ENCODE peak calls at places on chromosome 19, in six cellular contexts. B, H, T, K, R and S are unnamed samples.

GRCh38 chr19:2458054-2458453 is 1.3 kb upstream of the LMNB2 start:
- DNase-seq in B (no peak), H (no peak), T (no peak), K (no peak), R (no peak), S (no peak)

GRCh38 chr19:15292140-15292539 is 40.2 kb downstream of the BRD4 start:
- DNase-seq in B (no peak), H (no peak), T (no peak), K (no peak), R (no peak), S (no peak)

GRCh38 chr19:30593358-30593757 is 221.2 kb downstream of the ZNF536 start:
- DNase-seq in B (no peak), H (peak; percentile 74), T (no peak), K (no peak), R (no peak), S (no peak)

GRCh38 chr19:55158423-55158822 is 891 bp upstream of the TNNI3 start:
- DNase-seq in B (no peak), H (no peak), T (no peak), K (no peak), R (no peak), S (no peak)

GRCh38 chr19:1862424-1863307 is 713 bp downstream of the KLF16 start:
- DNase-seq in B (no peak), H (no peak), T (peak; percentile 79), K (no peak), R (no peak), S (no peak)

GRCh38 chr19:5074418-5074817 is 105.5 kb downstream of the KDM4B start:
- DNase-seq in B (no peak), H (no peak), T (no peak), K (no peak), R (no peak), S (no peak)

GRCh38 chr19:1086618-1087017 is 8.6 kb downstream of the POLR2E start:
- DNase-seq in B (no peak), H (no peak), T (no peak), K (no peak), R (no peak), S (no peak)

GRCh38 chr19:17255150-17255621 is 9.4 kb downstream of the USHBP1 start:
- DNase-seq in B (peak; percentile 77), H (no peak), T (no peak), K (no peak), R (no peak), S (no peak)

GRCh38 chr19:47232422-47233211 is 1.6 kb upstream of the BBC3 start:
- DNase-seq in B (no peak), H (no peak), T (no peak), K (no peak), R (peak; percentile 86), S (peak; percentile 65)

GRCh38 chr19:15283141-15283885 is 49.0 kb downstream of the BRD4 start:
- DNase-seq in B (peak; percentile 59), H (peak; percentile 77), T (no peak), K (no peak), R (no peak), S (no peak)

GRCh38 chr19:23571175-23571574 is 115.8 kb downstream of the ZNF675 start:
- DNase-seq in B (no peak), H (no peak), T (no peak), K (no peak), R (no peak), S (no peak)

GRCh38 chr19:11152318-11153062 is 3.1 kb downstream of the SPC24 start:
- DNase-seq in B (peak; percentile 75), H (peak; percentile 97), T (peak; percentile 88), K (peak; percentile 87), R (peak; percentile 67), S (peak; percentile 46)

GRCh38 chr19:6471076-6471475 is 7.0 kb downstream of the CRB3 start:
- DNase-seq in B (no peak), H (no peak), T (no peak), K (no peak), R (no peak), S (no peak)

GRCh38 chr19:29507081-29507860 is 18.5 kb upstream of the VSTM2B start:
- DNase-seq in B (no peak), H (peak; percentile 56), T (no peak), K (no peak), R (no peak), S (no peak)

GRCh38 chr19:54254195-54254906 is 2.7 kb downstream of the LILRB5 start:
- DNase-seq in B (no peak), H (peak; percentile 50), T (peak; percentile 47), K (no peak), R (no peak), S (no peak)

GRCh38 chr19:44050740-44051653 is 839 bp upstream of the ZNF223 start:
- DNase-seq in B (peak; percentile 31), H (no peak), T (no peak), K (peak; percentile 28), R (no peak), S (no peak)

GRCh38 chr19:28065026-28065425 is 1147.9 kb downstream of the UQCRFS1 start:
- DNase-seq in B (no peak), H (no peak), T (no peak), K (no peak), R (no peak), S (no peak)

GRCh38 chr19:15300533-15301194 is 31.7 kb downstream of the BRD4 start:
- DNase-seq in B (no peak), H (no peak), T (no peak), K (no peak), R (no peak), S (no peak)

GRCh38 chr19:10135551-10136334 is 16.0 kb upstream of the EIF3G start:
- DNase-seq in B (peak; percentile 82), H (no peak), T (no peak), K (no peak), R (no peak), S (no peak)

GRCh38 chr19:54312436-54313362 is at the start of gene LILRA5:
- DNase-seq in B (peak; percentile 69), H (peak; percentile 68), T (no peak), K (no peak), R (no peak), S (no peak)

GRCh38 chr19:6061420-6062130 is 48.7 kb downstream of the RFX2 start:
- DNase-seq in B (peak; percentile 36), H (peak; percentile 92), T (peak; percentile 84), K (no peak), R (peak; percentile 31), S (peak; percentile 50)

GRCh38 chr19:12695997-12696365 is 450 bp downstream of the FBXW9 start:
- DNase-seq in B (no peak), H (no peak), T (no peak), K (no peak), R (no peak), S (no peak)

GRCh38 chr19:49147923-49148682 is 7.1 kb downstream of the HRC start:
- DNase-seq in B (no peak), H (no peak), T (no peak), K (no peak), R (peak; percentile 50), S (no peak)

GRCh38 chr19:49150106-49150943 is 4.9 kb downstream of the HRC start:
- DNase-seq in B (peak; percentile 79), H (peak; percentile 89), T (peak; percentile 87), K (peak; percentile 85), R (peak; percentile 83), S (peak; percentile 87)

GRCh38 chr19:49150944-49151243 is 4.3 kb downstream of the HRC start:
- DNase-seq in B (no peak), H (no peak), T (no peak), K (no peak), R (no peak), S (no peak)

GRCh38 chr19:49148784-49149651 is 6.2 kb downstream of the HRC start:
- DNase-seq in B (peak; percentile 98), H (peak; percentile 97), T (peak; percentile 98), K (peak; percentile 100), R (peak; percentile 91), S (peak; percentile 99)

GRCh38 chr19:49149652-49150105 is 5.5 kb downstream of the HRC start:
- DNase-seq in B (peak; percentile 44), H (peak; percentile 87), T (peak; percentile 88), K (peak; percentile 58), R (peak; percentile 75), S (peak; percentile 43)
- TF ChIP-seq POLR2AphosphoS5 in B (peak; percentile 44), H (no peak), T (no peak), K (no peak), R (peak; percentile 22), S (no peak)

GRCh38 chr19:40204381-40204780 is 13.2 kb downstream of the MAP3K10 start:
- DNase-seq in B (no peak), H (no peak), T (no peak), K (no peak), R (no peak), S (no peak)
- H3K9me3 ChIP-seq in B (no peaks in the 10 kb centered on the region), H (no peaks in the 10 kb centered on the region), T (no peaks in the 10 kb centered on the region), K (no peaks in the 10 kb centered on the region), R (no peaks in the 10 kb centered on the region), S (no peaks in the 10 kb centered on the region)

GRCh38 chr19:3478409-3479176 is 1.7 kb downstream of the SMIM24 start:
- DNase-seq in B (no peak), H (no peak), T (no peak), K (no peak), R (no peak), S (no peak)

GRCh38 chr19:3480383-3481091 is at the start of gene SMIM24:
- DNase-seq in B (no peak), H (no peak), T (no peak), K (peak; percentile 88), R (no peak), S (no peak)

GRCh38 chr19:3479177-3479818 is 1.0 kb downstream of the SMIM24 start:
- DNase-seq in B (no peak), H (no peak), T (peak; percentile 63), K (peak; percentile 40), R (no peak), S (no peak)

GRCh38 chr19:3481241-3482090 is 1.1 kb upstream of the SMIM24 start:
- DNase-seq in B (no peak), H (no peak), T (no peak), K (peak; percentile 60), R (no peak), S (no peak)

GRCh38 chr19:3479819-3480215 is 508 bp downstream of the SMIM24 start:
- DNase-seq in B (no peak), H (no peak), T (no peak), K (peak; percentile 57), R (no peak), S (no peak)
- TF ChIP-seq POLR2AphosphoS5 in B (no peak), H (no peak), T (no peak), K (no peak), R (no peak), S (no peak)

GRCh38 chr19:36745870-36746269 is 26.7 kb downstream of the ZNF850 start:
- DNase-seq in B (no peak), H (no peak), T (no peak), K (no peak), R (no peak), S (no peak)

GRCh38 chr19:36750066-36750691 is 22.4 kb downstream of the ZNF850 start:
- DNase-seq in B (no peak), H (no peak), T (no peak), K (no peak), R (no peak), S (no peak)

GRCh38 chr19:36748431-36749275 is 24.0 kb downstream of the ZNF850 start:
- DNase-seq in B (no peak), H (no peak), T (no peak), K (no peak), R (no peak), S (no peak)

GRCh38 chr19:36747750-36748149 is 24.9 kb downstream of the ZNF850 start:
- DNase-seq in B (no peak), H (no peak), T (no peak), K (no peak), R (no peak), S (no peak)
- H3K9me3 ChIP-seq in B (peaks cover 100% of the 10 kb centered on the region), H (peaks cover 92% of the 10 kb centered on the region), T (peaks cover 86% of the 10 kb centered on the region), K (peaks cover 78% of the 10 kb centered on the region), R (peaks cover 39% of the 10 kb centered on the region), S (peaks cover 4% of the 10 kb centered on the region)

GRCh38 chr19:18636183-18636968 is 452 bp upstream of the KLHL26 start:
- DNase-seq in B (peak; percentile 99), H (peak; percentile 99), T (peak; percentile 99), K (peak; percentile 99), R (peak; percentile 96), S (peak; percentile 98)
- TF ChIP-seq POLR2AphosphoS5 in B (no peak), H (no peak), T (no peak), K (no peak), R (no peak), S (peak; percentile 70)